ENCODE peak calls at places on chromosomes 2 and 18, in four cellular contexts. F, W, Z and R are unnamed samples.
A peak's percentile ranks its signal among the peaks of the same experiment; 100 is the strongest.

GRCh38 chr2:204000446-204000845 is 63.9 kb downstream of the ICOS start:
- DNase-seq in F (no peak), W (no peak), Z (no peak), R (no peak)

GRCh38 chr18:74197705-74198341 is 49.5 kb downstream of the TIMM21 start:
- DNase-seq in F (peak; percentile 61), Z (no peak), W (no peak), R (no peak)

GRCh38 chr2:104318001-104318555 is 535.8 kb upstream of the POU3F3 start:
- DNase-seq in W (no peak), Z (no peak), F (no peak), R (no peak)

GRCh38 chr2:101153077-101153707 is 2.0 kb upstream of the TBC1D8 start:
- DNase-seq in F (no peak), W (no peak), Z (no peak), R (no peak)

GRCh38 chr2:61889212-61889956 is 928 bp upstream of the CCT4 start:
- DNase-seq in F (peak; percentile 50), W (no peak), Z (no peak), R (peak; percentile 88)

GRCh38 chr2:128473175-128474013 is 154.7 kb upstream of the HS6ST1 start:
- DNase-seq in F (no peak), W (no peak), Z (no peak), R (no peak)

GRCh38 chr2:21821697-21822227 is 698.0 kb downstream of the TDRD15 start:
- DNase-seq in W (no peak), Z (no peak), F (no peak), R (no peak)

GRCh38 chr2:68653538-68653982 is 10.2 kb downstream of the PROKR1 start:
- DNase-seq in F (peak; percentile 63), W (peak; percentile 86), Z (no peak), R (no peak)

GRCh38 chr2:43018179-43019024 is 208.0 kb downstream of the ZFP36L2 start:
- DNase-seq in Z (no peak), F (peak; percentile 72), W (no peak), R (peak; percentile 93)

GRCh38 chr2:157250836-157251235 is 6.7 kb upstream of the GALNT5 start:
- DNase-seq in F (no peak), Z (no peak), W (no peak), R (no peak)

GRCh38 chr2:229104026-229104425 is 167.1 kb downstream of the PID1 start:
- DNase-seq in Z (no peak), W (no peak), F (no peak), R (no peak)

GRCh38 chr2:185215497-185215896 is 523.1 kb upstream of the FSIP2 start:
- DNase-seq in Z (no peak), W (no peak), F (no peak), R (no peak)

GRCh38 chr2:214876815-214877214 is 67.3 kb upstream of the BARD1 start:
- DNase-seq in W (no peak), Z (no peak), F (no peak), R (no peak)

GRCh38 chr18:5630057-5630765 is 86.4 kb upstream of the EPB41L3 start:
- DNase-seq in Z (peak; percentile 82), W (peak; percentile 65), F (peak; percentile 50), R (peak; percentile 80)

GRCh38 chr2:10157293-10157692 is 34.8 kb downstream of the RRM2 start:
- DNase-seq in F (no peak), Z (peak; percentile 50), W (no peak), R (peak; percentile 19)

GRCh38 chr18:35511833-35512232 is 14.1 kb upstream of the INO80C start:
- DNase-seq in W (no peak), F (no peak), Z (no peak), R (no peak)

GRCh38 chr18:11324956-11325873 is 175.8 kb upstream of the PIEZO2 start:
- DNase-seq in Z (no peak), W (no peak), F (no peak), R (no peak)

GRCh38 chr2:28612131-28612812 is 116.4 kb downstream of the PLB1 start:
- DNase-seq in Z (no peak), W (no peak), F (no peak), R (peak; percentile 57)

GRCh38 chr2:234401376-234401775 is 95.5 kb downstream of the ARL4C start:
- DNase-seq in Z (no peak), F (no peak), W (no peak), R (no peak)

GRCh38 chr2:84766791-84767190 is 114.1 kb downstream of the TRABD2A start:
- DNase-seq in F (no peak), W (no peak), Z (no peak), R (no peak)

GRCh38 chr2:53096346-53096745 is 671.3 kb upstream of the CHAC2 start:
- DNase-seq in F (no peak), Z (no peak), W (no peak), R (no peak)

GRCh38 chr18:6479699-6480098 is 65.0 kb upstream of the L3MBTL4 start:
- DNase-seq in F (no peak), Z (no peak), W (no peak), R (no peak)

GRCh38 chr18:55275042-55275897 is 312.7 kb downstream of the TCF4 start:
- DNase-seq in F (no peak), W (peak; percentile 28), Z (no peak), R (no peak)

GRCh38 chr2:232502513-232502900 is 14.9 kb upstream of the ECEL1 start:
- DNase-seq in F (no peak), W (no peak), Z (no peak), R (no peak)

GRCh38 chr2:117056376-117056748 is 758.1 kb upstream of the DDX18 start:
- DNase-seq in Z (no peak), F (no peak), W (no peak), R (no peak)

GRCh38 chr2:21467910-21468309 is 344.1 kb downstream of the TDRD15 start:
- DNase-seq in F (no peak), Z (no peak), W (no peak), R (no peak)

GRCh38 chr2:75157435-75157834 is 41.9 kb downstream of the TACR1 start:
- DNase-seq in W (no peak), F (no peak), Z (peak; percentile 35), R (no peak)

GRCh38 chr2:237696471-237696870 is 69.1 kb downstream of the LRRFIP1 start:
- DNase-seq in F (no peak), Z (no peak), W (no peak), R (peak; percentile 83)

GRCh38 chr2:209577376-209578357 is 153.8 kb downstream of the MAP2 start:
- DNase-seq in W (peak; percentile 14), Z (no peak), F (no peak), R (no peak)

GRCh38 chr2:96866149-96866548 is 3.7 kb downstream of the SEMA4C start:
- DNase-seq in F (no peak), Z (no peak), W (no peak), R (peak; percentile 78)

GRCh38 chr2:107529146-107529545 is 297.5 kb upstream of the RGPD4 start:
- DNase-seq in F (no peak), Z (peak; percentile 32), W (no peak), R (no peak)

GRCh38 chr2:191625016-191625415 is 52.9 kb upstream of the NABP1 start:
- DNase-seq in W (peak; percentile 51), F (no peak), Z (peak; percentile 10), R (peak; percentile 83)

GRCh38 chr2:26401739-26402541 is at the start of gene DRC1:
- DNase-seq in W (peak; percentile 67), Z (peak; percentile 100), F (peak; percentile 39), R (peak; percentile 76)

GRCh38 chr18:79345366-79345765 is 50.4 kb upstream of the NFATC1 start:
- DNase-seq in W (no peak), F (no peak), Z (no peak), R (no peak)

GRCh38 chr2:235597081-235597615 is 103.3 kb downstream of the AGAP1 start:
- DNase-seq in F (no peak), Z (no peak), W (no peak), R (peak; percentile 58)

GRCh38 chr2:191198271-191198670 is 46.9 kb upstream of the MYO1B start:
- DNase-seq in Z (no peak), W (no peak), F (no peak), R (no peak)

GRCh38 chr2:214465386-214466146 is 54.7 kb downstream of the VWC2L start:
- DNase-seq in W (no peak), Z (no peak), F (no peak), R (no peak)

GRCh38 chr2:240560480-240561324 is 545 bp downstream of the DUSP28 start:
- DNase-seq in F (peak; percentile 100), Z (peak; percentile 94), W (peak; percentile 98), R (peak; percentile 100)
- H3K4me1 ChIP-seq in F (peaks cover 74% of the 10 kb centered on the region), Z (peaks cover 35% of the 10 kb centered on the region), W (peaks cover 40% of the 10 kb centered on the region), R (peaks cover 90% of the 10 kb centered on the region)

DNA sequence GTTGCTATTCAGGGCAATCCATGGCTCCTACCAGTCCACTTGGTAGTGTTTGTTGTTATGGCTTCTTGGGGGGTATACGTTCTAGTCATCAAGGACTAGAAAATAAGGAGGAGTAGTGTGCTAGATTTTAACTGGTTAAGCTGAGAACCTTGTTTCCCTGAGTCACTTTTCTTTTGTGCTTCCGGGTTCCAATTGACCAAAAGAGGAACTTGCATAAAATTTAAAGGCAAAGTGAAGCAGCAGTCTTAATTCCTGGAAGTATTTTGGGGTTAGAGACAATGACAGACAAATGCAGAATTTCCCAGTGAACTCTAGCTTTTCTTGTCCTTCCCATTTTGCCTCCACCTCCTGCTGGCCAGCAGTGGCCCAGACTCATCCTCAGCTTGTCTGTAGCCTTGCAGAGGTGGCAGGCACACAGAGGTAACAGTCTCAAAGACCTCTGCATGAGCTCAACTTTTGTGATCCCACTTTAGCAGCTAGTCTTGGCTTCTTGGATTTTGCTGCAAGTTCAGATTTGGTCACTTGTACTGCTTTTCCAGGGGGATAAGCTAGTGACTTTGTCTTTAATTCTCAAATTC is 1105.8 kb upstream of the NXPH2 start:
- DNase-seq in F (no peak), Z (no peak), W (no peak), R (no peak)
- H3K27ac ChIP-seq in F (no peak overlapping the region), Z (no peak overlapping the region), W (no peak overlapping the region), R (no peak overlapping the region)

DNA sequence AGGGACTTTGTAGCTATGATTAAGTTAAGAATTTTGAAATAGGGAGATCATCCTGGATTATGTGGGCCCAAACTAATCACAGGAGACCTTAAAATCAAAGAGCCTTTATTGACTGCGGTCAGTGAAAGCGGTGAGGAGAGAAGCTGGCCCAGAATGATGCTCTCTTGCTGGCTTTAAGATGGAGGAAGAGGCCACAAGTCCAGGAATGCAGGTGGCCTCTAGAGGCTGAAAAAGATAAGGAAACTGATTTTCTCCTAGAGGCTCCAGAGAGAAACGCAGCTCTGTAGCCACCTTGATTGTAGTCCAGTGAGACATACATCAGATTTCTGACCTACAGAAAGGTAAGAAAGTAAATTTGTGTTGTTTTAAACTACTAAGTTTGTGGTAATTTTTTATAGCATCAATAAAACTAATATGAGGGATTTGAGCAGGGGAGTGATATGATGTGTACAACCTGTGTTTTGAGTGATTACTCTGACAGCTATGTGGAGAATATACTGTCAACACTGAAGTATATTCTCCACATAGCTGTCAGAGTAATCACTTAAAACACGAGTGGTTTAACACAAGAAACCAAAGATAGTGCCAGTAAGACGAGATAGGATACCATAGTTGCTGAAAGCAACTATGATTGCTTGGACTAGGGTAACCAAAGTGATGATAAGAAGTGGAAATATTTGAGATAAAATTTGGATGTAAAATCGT is 364.4 kb upstream of the CHST9 start:
- DNase-seq in W (no peak), Z (no peak), F (no peak), R (no peak)
- TF ChIP-seq POLR2AphosphoS5 in W (no peak), Z (no peak), F (no peak), R (no peak)

GRCh38 chr2:239247401-239248245 is 153.2 kb downstream of the HDAC4 start:
- DNase-seq in Z (no peak), W (no peak), F (no peak), R (peak; percentile 51)
- H3K4me1 ChIP-seq in Z (peaks cover 50% of the 10 kb centered on the region), W (peaks cover 7% of the 10 kb centered on the region), F (peaks cover 31% of the 10 kb centered on the region), R (peaks cover 95% of the 10 kb centered on the region)

GRCh38 chr18:3179430-3180089 is 40.2 kb downstream of the MYOM1 start:
- DNase-seq in F (no peak), W (no peak), Z (no peak), R (no peak)
- H3K27ac ChIP-seq in F (peak overlapping the region; percentile 41), W (no peak overlapping the region), Z (no peak overlapping the region), R (no peak overlapping the region)